ENCODE peak calls at places on chromosome 11, in seven cellular contexts. T, V, H, I, L, S and D are unnamed samples.

GRCh38 chr11:130915556-130916237 is 582 bp downstream of the SNX19 start:
- DNase-seq in T (no peak), V (no peak), H (no peak), I (no peak), L (peak; percentile 1), S (peak; percentile 18), D (no peak)

GRCh38 chr11:106286881-106287504 is 209.5 kb downstream of the AASDHPPT start:
- DNase-seq in T (no peak), V (no peak), H (no peak), I (no peak), L (no peak), S (no peak), D (no peak)

GRCh38 chr11:3849297-3849874 is 6.1 kb upstream of the STIM1 start:
- DNase-seq in T (no peak), V (peak; percentile 33), H (no peak), I (peak; percentile 82), L (peak; percentile 62), S (peak; percentile 65), D (no peak)

GRCh38 chr11:7573193-7573557 is 59.4 kb downstream of the PPFIBP2 start:
- DNase-seq in T (no peak), V (no peak), H (no peak), I (no peak), L (no peak), S (no peak), D (no peak)

GRCh38 chr11:94120946-94121345 is 7.7 kb upstream of the PANX1 start:
- DNase-seq in T (no peak), V (no peak), H (no peak), I (no peak), L (no peak), S (no peak), D (no peak)

GRCh38 chr11:68942090-68942620 is 38.5 kb downstream of the IGHMBP2 start:
- DNase-seq in T (no peak), V (no peak), H (no peak), I (no peak), L (no peak), S (no peak), D (no peak)

GRCh38 chr11:3855808-3856491 is 486 bp downstream of the STIM1 start:
- DNase-seq in T (peak; percentile 63), V (no peak), H (no peak), I (peak; percentile 23), L (peak; percentile 29), S (peak; percentile 59), D (peak; percentile 56)

GRCh38 chr11:118247041-118247440 is 5.1 kb downstream of the MPZL3 start:
- DNase-seq in T (no peak), V (no peak), H (no peak), I (no peak), L (no peak), S (no peak), D (no peak)

GRCh38 chr11:58596621-58597020 is 17.8 kb downstream of the ZFP91 start:
- DNase-seq in T (no peak), V (no peak), H (no peak), I (no peak), L (no peak), S (no peak), D (no peak)

GRCh38 chr11:8066036-8066910 is 14.7 kb upstream of the TUB start:
- DNase-seq in T (no peak), V (no peak), H (no peak), I (no peak), L (no peak), S (no peak), D (no peak)

GRCh38 chr11:20775331-20775730 is 105.9 kb downstream of the NELL1 start:
- DNase-seq in T (no peak), V (no peak), H (no peak), I (no peak), L (no peak), S (no peak), D (no peak)

GRCh38 chr11:94130589-94131362 is 2.1 kb downstream of the PANX1 start:
- DNase-seq in T (no peak), V (no peak), H (no peak), I (no peak), L (no peak), S (no peak), D (no peak)

GRCh38 chr11:132231656-132232173 is 861.3 kb downstream of the NTM start:
- DNase-seq in T (no peak), V (no peak), H (no peak), I (no peak), L (no peak), S (no peak), D (no peak)

GRCh38 chr11:123460006-123460700 is 30.1 kb downstream of the GRAMD1B start:
- DNase-seq in T (no peak), V (no peak), H (no peak), I (no peak), L (no peak), S (no peak), D (no peak)

GRCh38 chr11:3086114-3086513 is 28.9 kb upstream of the CARS1 start:
- DNase-seq in T (no peak), V (no peak), H (no peak), I (no peak), L (no peak), S (no peak), D (no peak)

GRCh38 chr11:115409116-115409663 is 95.0 kb downstream of the CADM1 start:
- DNase-seq in T (no peak), V (no peak), H (no peak), I (no peak), L (no peak), S (no peak), D (no peak)

GRCh38 chr11:122661182-122661945 is 5.8 kb downstream of the UBASH3B start:
- DNase-seq in T (no peak), V (no peak), H (no peak), I (no peak), L (no peak), S (no peak), D (no peak)

GRCh38 chr11:44633641-44634040 is 68.2 kb downstream of the CD82 start:
- DNase-seq in T (no peak), V (no peak), H (no peak), I (no peak), L (no peak), S (no peak), D (no peak)

GRCh38 chr11:122085264-122085663 is 30.8 kb downstream of the BLID start:
- DNase-seq in T (no peak), V (no peak), H (no peak), I (no peak), L (no peak), S (no peak), D (no peak)

GRCh38 chr11:103091441-103091809 is 535 bp downstream of the DCUN1D5 start:
- DNase-seq in T (peak; percentile 65), V (no peak), H (no peak), I (peak; percentile 59), L (peak; percentile 8), S (peak; percentile 54), D (peak; percentile 31)

GRCh38 chr11:134349802-134350355 is 18.1 kb downstream of the GLB1L2 start:
- DNase-seq in T (no peak), V (no peak), H (no peak), I (no peak), L (no peak), S (no peak), D (no peak)

GRCh38 chr11:83827940-83828554 is 541.9 kb upstream of the CCDC90B start:
- DNase-seq in T (no peak), V (peak; percentile 30), H (no peak), I (peak; percentile 76), L (no peak), S (no peak), D (no peak)

GRCh38 chr11:1919428-1920127 is at the start of gene TNNT3:
- DNase-seq in T (no peak), V (no peak), H (no peak), I (no peak), L (no peak), S (no peak), D (no peak)

GRCh38 chr11:123168955-123169484 is 26.0 kb downstream of the CLMP start:
- DNase-seq in T (no peak), V (no peak), H (no peak), I (no peak), L (no peak), S (no peak), D (no peak)

GRCh38 chr11:8252388-8252787 is 11.3 kb downstream of the LMO1 start:
- DNase-seq in T (no peak), V (no peak), H (no peak), I (no peak), L (no peak), S (no peak), D (no peak)

GRCh38 chr11:118889796-118890195 is 6.1 kb downstream of the CXCR5 start:
- DNase-seq in T (no peak), V (no peak), H (no peak), I (no peak), L (no peak), S (no peak), D (no peak)

GRCh38 chr11:117583063-117583801 is 213.8 kb downstream of the DSCAML1 start:
- DNase-seq in T (no peak), V (no peak), H (no peak), I (no peak), L (no peak), S (no peak), D (no peak)

GRCh38 chr11:6438979-6439571 is 1.7 kb downstream of the HPX start:
- DNase-seq in T (peak; percentile 54), V (peak; percentile 36), H (no peak), I (peak; percentile 56), L (peak; percentile 21), S (peak; percentile 31), D (no peak)

GRCh38 chr11:115276182-115276581 is 228.0 kb downstream of the CADM1 start:
- DNase-seq in T (no peak), V (no peak), H (no peak), I (no peak), L (no peak), S (no peak), D (no peak)

GRCh38 chr11:8262552-8263108 is 1.0 kb downstream of the LMO1 start:
- DNase-seq in T (peak; percentile 55), V (peak; percentile 14), H (no peak), I (peak; percentile 37), L (no peak), S (peak; percentile 18), D (no peak)

GRCh38 chr11:85685131-85685819 is 720 bp downstream of the CCDC89 start:
- DNase-seq in T (no peak), V (no peak), H (no peak), I (no peak), L (no peak), S (no peak), D (no peak)

GRCh38 chr11:77981346-77981947 is 13.0 kb downstream of the INTS4 start:
- DNase-seq in T (no peak), V (no peak), H (no peak), I (no peak), L (no peak), S (no peak), D (no peak)

GRCh38 chr11:8614497-8614896 is 20.5 kb upstream of the STK33 start:
- DNase-seq in T (no peak), V (no peak), H (no peak), I (no peak), L (no peak), S (no peak), D (no peak)

GRCh38 chr11:61392991-61393595 is 706 bp downstream of the TMEM216 start:
- DNase-seq in T (no peak), V (no peak), H (no peak), I (peak; percentile 57), L (no peak), S (no peak), D (no peak)

GRCh38 chr11:112694813-112695212 is 266.4 kb upstream of the NCAM1 start:
- DNase-seq in T (no peak), V (peak; percentile 35), H (no peak), I (no peak), L (no peak), S (no peak), D (no peak)

GRCh38 chr11:113874920-113875413 is 405 bp downstream of the USP28 start:
- DNase-seq in T (peak; percentile 68), V (no peak), H (no peak), I (peak; percentile 27), L (peak; percentile 48), S (no peak), D (no peak)

GRCh38 chr11:64092119-64092760 is 56.5 kb downstream of the FLRT1 start:
- DNase-seq in T (no peak), V (no peak), H (no peak), I (no peak), L (no peak), S (no peak), D (no peak)